ENCODE peak calls at places on chromosomes 2 and 18, in ten cellular contexts. G is heart right ventricle; O is colonic mucosa; A is ovary; N is SK-N-SH; Q is right cardiac atrium; J is CD8-positive, alpha-beta memory T cell; R is endothelial cell of umbilical vein; V is lung; K is upper lobe of right lung. U is an unnamed sample.

GRCh38 chr2:216006164-216006663 is 7.1 kb downstream of the MREG start:
- DNase-seq in O (no peak), K (peak; percentile 73), J (peak; percentile 17), V (peak; percentile 36), N (no peak), G (no peak), R (peak; percentile 33), A (no peak), Q (no peak), U (peak; percentile 38)

GRCh38 chr2:169073972-169074751 is 4.8 kb downstream of the DHRS9 start:
- DNase-seq in Q (no peak), O (no peak), G (no peak), V (no peak), K (no peak), A (no peak), J (no peak), R (no peak), N (no peak), U (no peak)

GRCh38 chr2:54710216-54710615 is 13.2 kb upstream of the EML6 start:
- DNase-seq in Q (no peak), R (no peak), N (no peak), O (no peak), A (no peak), G (no peak), K (no peak), V (no peak), J (no peak), U (no peak)

GRCh38 chr18:44904768-44905167 is 224.1 kb downstream of the SETBP1 start:
- DNase-seq in K (no peak), A (no peak), V (no peak), O (no peak), Q (no peak), G (no peak), J (no peak), N (no peak), R (no peak), U (no peak)

GRCh38 chr2:176166260-176166659 is 9.2 kb downstream of the HOXD3 start:
- DNase-seq in G (no peak), A (no peak), Q (no peak), K (no peak), V (no peak), O (no peak), R (no peak), N (no peak), J (no peak), U (no peak)

GRCh38 chr18:72869786-72870185 is 2.0 kb upstream of the NETO1 start:
- DNase-seq in N (no peak), O (no peak), J (no peak), Q (no peak), V (no peak), R (no peak), G (no peak), A (no peak), K (no peak), U (no peak)

GRCh38 chr2:96273763-96274162 is 7.7 kb downstream of the CIAO1 start:
- DNase-seq in V (no peak), O (no peak), G (no peak), Q (no peak), R (no peak), J (no peak), A (no peak), K (no peak), N (no peak), U (no peak)

GRCh38 chr2:70728128-70728527 is 39.9 kb downstream of the ADD2 start:
- DNase-seq in R (no peak), V (no peak), N (no peak), O (no peak), J (no peak), Q (no peak), G (no peak), A (no peak), K (no peak), U (no peak)

GRCh38 chr2:31136000-31136399 is 2.2 kb downstream of the GALNT14 start:
- DNase-seq in V (no peak), K (no peak), R (no peak), G (no peak), J (no peak), O (no peak), N (no peak), Q (no peak), A (no peak), U (no peak)

GRCh38 chr2:31138037-31138962 is at the start of gene GALNT14:
- DNase-seq in Q (peak; percentile 77), N (peak; percentile 98), K (peak; percentile 79), J (peak; percentile 9), A (peak; percentile 9), R (no peak), G (peak; percentile 59), V (peak; percentile 55), O (peak; percentile 30), U (peak; percentile 51)

GRCh38 chr2:31137211-31138036 is 816 bp downstream of the GALNT14 start:
- DNase-seq in G (no peak), A (no peak), V (no peak), Q (no peak), R (no peak), J (no peak), K (peak; percentile 64), O (no peak), N (peak; percentile 88), U (no peak)

GRCh38 chr2:31134450-31134849 is 3.8 kb downstream of the GALNT14 start:
- DNase-seq in K (no peak), Q (no peak), J (no peak), A (no peak), N (no peak), V (no peak), G (no peak), O (no peak), R (no peak), U (no peak)

GRCh38 chr2:31136732-31137131 is 1.5 kb downstream of the GALNT14 start:
- DNase-seq in V (no peak), Q (no peak), R (no peak), A (no peak), O (no peak), N (no peak), G (no peak), J (no peak), K (no peak), U (no peak)
- H3K27me3 ChIP-seq in V (no peaks in the 10 kb centered on the region), Q (no peaks in the 10 kb centered on the region), R (peaks cover 33% of the 10 kb centered on the region), A (no peaks in the 10 kb centered on the region), O (peaks cover 31% of the 10 kb centered on the region), N (peaks cover 57% of the 10 kb centered on the region), G (peaks cover 38% of the 10 kb centered on the region), J (peaks cover 26% of the 10 kb centered on the region), K (peaks cover 41% of the 10 kb centered on the region), U (no peaks in the 10 kb centered on the region)

GRCh38 chr2:213068681-213069359 is 82.6 kb downstream of the IKZF2 start:
- DNase-seq in A (no peak), Q (no peak), O (no peak), J (no peak), V (no peak), R (no peak), K (no peak), G (no peak), N (no peak), U (no peak)

GRCh38 chr2:213065583-213066444 is 85.6 kb downstream of the IKZF2 start:
- DNase-seq in Q (peak; percentile 31), N (peak; percentile 38), V (peak; percentile 33), J (peak; percentile 11), R (no peak), O (peak; percentile 39), A (no peak), G (peak; percentile 29), K (no peak), U (no peak)

GRCh38 chr2:213067888-213068287 is 83.5 kb downstream of the IKZF2 start:
- DNase-seq in Q (no peak), K (no peak), R (no peak), A (no peak), V (no peak), J (no peak), N (no peak), G (no peak), O (no peak), U (no peak)

GRCh38 chr2:213064099-213064498 is 87.3 kb downstream of the IKZF2 start:
- DNase-seq in A (no peak), N (no peak), K (no peak), R (no peak), J (no peak), O (no peak), Q (no peak), G (no peak), V (no peak), U (no peak)

GRCh38 chr2:213066445-213066746 is 85.0 kb downstream of the IKZF2 start:
- DNase-seq in N (no peak), K (no peak), R (no peak), Q (no peak), O (no peak), J (no peak), G (no peak), V (no peak), A (no peak), U (no peak)
- H3K4me3 ChIP-seq in N (peak overlapping the region; percentile 34), K (peak overlapping the region; percentile 18), R (no peak overlapping the region), Q (no peak overlapping the region), O (no peak overlapping the region), J (no peak overlapping the region), G (no peak overlapping the region), V (no peak overlapping the region), A (no peak overlapping the region), U (no peak overlapping the region)

DNA sequence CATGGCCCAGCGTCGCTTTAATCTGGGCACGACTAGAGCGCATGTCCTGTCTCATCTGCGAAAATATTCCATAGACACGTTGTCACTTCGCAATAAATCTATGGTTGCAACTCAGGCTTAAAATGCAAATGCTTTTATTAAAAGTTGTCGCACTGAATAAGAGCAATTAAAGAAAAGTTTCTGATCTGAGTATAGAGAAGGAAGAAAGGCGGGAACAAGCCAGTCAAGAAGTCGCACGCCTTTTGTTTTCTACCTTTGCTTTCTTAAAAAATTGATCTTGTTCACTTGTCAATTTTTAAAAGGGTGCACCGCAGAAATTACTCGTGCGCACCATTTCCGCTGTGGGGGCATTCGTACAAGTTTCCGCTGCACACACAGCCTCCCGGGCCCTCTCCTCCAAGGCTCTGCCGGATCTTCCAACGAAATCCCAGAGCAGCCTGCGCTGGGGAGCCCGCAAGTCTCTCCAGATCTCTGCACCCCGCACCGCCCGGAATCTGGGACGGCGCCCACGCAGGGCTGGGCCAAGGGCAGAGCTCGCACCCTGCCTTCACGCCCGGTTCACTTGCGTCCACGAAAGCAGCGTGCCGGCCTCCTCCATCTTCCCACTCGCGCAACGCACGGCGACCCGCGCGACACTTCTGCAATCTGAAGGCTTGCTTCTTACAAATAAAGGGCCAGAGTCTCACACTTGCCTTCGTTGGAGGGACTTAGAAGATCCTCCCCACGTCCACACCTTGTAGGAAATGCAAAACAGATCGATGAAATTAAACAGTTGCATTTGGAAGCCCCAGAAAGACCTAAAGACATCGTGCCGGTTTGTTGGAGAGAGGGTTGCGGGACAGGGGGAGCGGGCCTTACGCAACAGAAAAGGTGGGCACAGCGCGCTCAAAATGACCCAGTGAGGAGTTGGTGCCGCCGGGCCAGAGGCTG is 2.7 kb upstream of the SALL3 start:
- DNase-seq in A (no peak), V (no peak), J (no peak), K (no peak), O (no peak), N (no peak), R (no peak), Q (no peak), G (no peak), U (no peak)
- H3K27me3 ChIP-seq in A (peaks cover 2% of the 10 kb centered on the region), V (peaks cover 57% of the 10 kb centered on the region), J (peaks cover 23% of the 10 kb centered on the region), K (peaks cover 91% of the 10 kb centered on the region), O (peaks cover 78% of the 10 kb centered on the region), N (peaks cover 83% of the 10 kb centered on the region), R (peaks cover 83% of the 10 kb centered on the region), Q (peaks cover 12% of the 10 kb centered on the region), G (peaks cover 88% of the 10 kb centered on the region), U (peaks cover 46% of the 10 kb centered on the region)

DNA sequence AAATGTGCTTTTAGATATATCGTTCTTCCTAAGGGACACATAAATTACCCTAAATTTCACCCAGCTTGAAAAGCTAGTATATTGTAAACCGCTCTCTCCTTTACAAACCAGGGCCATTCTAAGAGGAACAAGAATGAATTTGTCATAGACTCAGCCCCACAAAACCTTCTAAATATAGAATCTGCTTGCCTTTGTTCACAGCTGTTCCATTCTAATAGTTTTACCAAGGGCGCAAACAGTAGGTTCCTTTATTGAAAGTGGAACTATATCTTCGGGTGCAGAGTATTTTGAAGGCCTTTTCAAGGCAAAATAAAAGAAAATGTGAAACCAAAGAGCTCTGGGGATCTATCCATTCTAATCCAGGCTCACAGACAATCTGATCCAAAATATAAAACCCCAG is 316.9 kb downstream of the PAX3 start:
- DNase-seq in N (no peak), R (no peak), A (no peak), O (no peak), G (no peak), K (no peak), Q (no peak), J (no peak), V (no peak), U (no peak)
- H3K4me3 ChIP-seq in N (no peak overlapping the region), R (no peak overlapping the region), A (no peak overlapping the region), O (no peak overlapping the region), G (no peak overlapping the region), K (no peak overlapping the region), Q (no peak overlapping the region), J (no peak overlapping the region), V (no peak overlapping the region), U (no peak overlapping the region)